ENCODE peak calls at places on chromosomes 7 and 10, in five cellular contexts. One of them, this sample, is unnamed.
A peak's percentile ranks its signal among the peaks of the same experiment; 100 is the strongest.

GRCh38 chr7:156179872-156180390 is 367.7 kb upstream of the SHH start:
- DNase-seq in neural progenitor cell: no peak
- DNase-seq in astrocyte of the spinal cord: no peak
- DNase-seq in pancreas: no peak
- DNase-seq in endodermal cell: peak; percentile 10
- DNase-seq in this sample: no peak

GRCh38 chr10:7184660-7185366 is 226.0 kb downstream of the SFMBT2 start:
- DNase-seq in neural progenitor cell: no peak
- DNase-seq in astrocyte of the spinal cord: no peak
- DNase-seq in pancreas: no peak
- DNase-seq in endodermal cell: no peak
- DNase-seq in this sample: no peak

GRCh38 chr7:124077546-124077945 is 44.7 kb upstream of the TMEM229A start:
- DNase-seq in neural progenitor cell: no peak
- DNase-seq in astrocyte of the spinal cord: no peak
- DNase-seq in pancreas: no peak
- DNase-seq in endodermal cell: no peak
- DNase-seq in this sample: no peak

GRCh38 chr7:84705701-84706100 is 481.2 kb downstream of the SEMA3D start:
- DNase-seq in neural progenitor cell: no peak
- DNase-seq in astrocyte of the spinal cord: no peak
- DNase-seq in pancreas: no peak
- DNase-seq in endodermal cell: no peak
- DNase-seq in this sample: no peak

GRCh38 chr10:118594392-118595063 is 920 bp downstream of the PRLHR start:
- DNase-seq in neural progenitor cell: peak; percentile 99
- DNase-seq in astrocyte of the spinal cord: peak; percentile 22
- DNase-seq in pancreas: peak; percentile 52
- DNase-seq in endodermal cell: peak; percentile 98
- DNase-seq in this sample: peak; percentile 25

GRCh38 chr10:132460691-132461090 is 63.7 kb downstream of the PWWP2B start:
- DNase-seq in neural progenitor cell: no peak
- DNase-seq in astrocyte of the spinal cord: no peak
- DNase-seq in pancreas: no peak
- DNase-seq in endodermal cell: peak; percentile 41
- DNase-seq in this sample: no peak

GRCh38 chr10:14074062-14074884 is 256.5 kb downstream of the FRMD4A start:
- DNase-seq in neural progenitor cell: no peak
- DNase-seq in astrocyte of the spinal cord: peak; percentile 98
- DNase-seq in pancreas: peak; percentile 85
- DNase-seq in endodermal cell: no peak
- DNase-seq in this sample: peak; percentile 88

GRCh38 chr7:7529328-7529727 is 6.3 kb downstream of the COL28A1 start:
- DNase-seq in neural progenitor cell: no peak
- DNase-seq in astrocyte of the spinal cord: no peak
- DNase-seq in pancreas: no peak
- DNase-seq in endodermal cell: no peak
- DNase-seq in this sample: no peak

GRCh38 chr7:97733276-97734206 is 1.7 kb downstream of the TAC1 start:
- DNase-seq in neural progenitor cell: peak; percentile 76
- DNase-seq in astrocyte of the spinal cord: no peak
- DNase-seq in pancreas: peak; percentile 8
- DNase-seq in endodermal cell: peak; percentile 83
- DNase-seq in this sample: no peak

GRCh38 chr7:152678133-152678645 is 2.2 kb upstream of the XRCC2 start:
- DNase-seq in neural progenitor cell: no peak
- DNase-seq in astrocyte of the spinal cord: no peak
- DNase-seq in pancreas: no peak
- DNase-seq in endodermal cell: no peak
- DNase-seq in this sample: no peak

GRCh38 chr7:27160546-27161213 is 4.2 kb upstream of the HOXA7 start:
- DNase-seq in neural progenitor cell: peak; percentile 94
- DNase-seq in astrocyte of the spinal cord: peak; percentile 86
- DNase-seq in pancreas: peak; percentile 86
- DNase-seq in endodermal cell: peak; percentile 96
- DNase-seq in this sample: peak; percentile 87

GRCh38 chr7:36526720-36527548 is 137.3 kb downstream of the ANLN start:
- DNase-seq in neural progenitor cell: no peak
- DNase-seq in astrocyte of the spinal cord: peak; percentile 64
- DNase-seq in pancreas: no peak
- DNase-seq in endodermal cell: no peak
- DNase-seq in this sample: peak; percentile 42

GRCh38 chr10:69303632-69304035 is 25.3 kb downstream of the HK1 start:
- DNase-seq in neural progenitor cell: no peak
- DNase-seq in astrocyte of the spinal cord: no peak
- DNase-seq in pancreas: no peak
- DNase-seq in endodermal cell: no peak
- DNase-seq in this sample: no peak

GRCh38 chr10:30371954-30372353 is 22.9 kb upstream of the MTPAP start:
- DNase-seq in neural progenitor cell: no peak
- DNase-seq in astrocyte of the spinal cord: peak; percentile 26
- DNase-seq in pancreas: no peak
- DNase-seq in endodermal cell: no peak
- DNase-seq in this sample: no peak

GRCh38 chr7:35465791-35466336 is 212.0 kb upstream of the TBX20 start:
- DNase-seq in neural progenitor cell: no peak
- DNase-seq in astrocyte of the spinal cord: no peak
- DNase-seq in pancreas: peak; percentile 29
- DNase-seq in endodermal cell: no peak
- DNase-seq in this sample: no peak

GRCh38 chr10:79018591-79019011 is 50.2 kb upstream of the ZMIZ1 start:
- DNase-seq in neural progenitor cell: no peak
- DNase-seq in astrocyte of the spinal cord: no peak
- DNase-seq in pancreas: no peak
- DNase-seq in endodermal cell: no peak
- DNase-seq in this sample: no peak

GRCh38 chr7:47550788-47551470 is 31.0 kb downstream of the TNS3 start:
- DNase-seq in neural progenitor cell: no peak
- DNase-seq in astrocyte of the spinal cord: no peak
- DNase-seq in pancreas: no peak
- DNase-seq in endodermal cell: no peak
- DNase-seq in this sample: no peak

GRCh38 chr7:10212664-10213063 is 761.0 kb upstream of the PHF14 start:
- DNase-seq in neural progenitor cell: no peak
- DNase-seq in astrocyte of the spinal cord: no peak
- DNase-seq in pancreas: no peak
- DNase-seq in endodermal cell: no peak
- DNase-seq in this sample: no peak

GRCh38 chr10:48400129-48400849 is 93.8 kb downstream of the MAPK8 start:
- DNase-seq in neural progenitor cell: no peak
- DNase-seq in astrocyte of the spinal cord: peak; percentile 39
- DNase-seq in pancreas: no peak
- DNase-seq in endodermal cell: no peak
- DNase-seq in this sample: no peak

GRCh38 chr10:52334595-52334994 is 20.5 kb downstream of the DKK1 start:
- DNase-seq in neural progenitor cell: no peak
- DNase-seq in astrocyte of the spinal cord: peak; percentile 52
- DNase-seq in pancreas: no peak
- DNase-seq in endodermal cell: no peak
- DNase-seq in this sample: peak; percentile 82

GRCh38 chr7:71488308-71488707 is 356.4 kb downstream of the GALNT17 start:
- DNase-seq in neural progenitor cell: no peak
- DNase-seq in astrocyte of the spinal cord: peak; percentile 63
- DNase-seq in pancreas: no peak
- DNase-seq in endodermal cell: no peak
- DNase-seq in this sample: no peak

GRCh38 chr7:28700790-28701203 is 257.3 kb downstream of the TRIL start:
- DNase-seq in neural progenitor cell: no peak
- DNase-seq in astrocyte of the spinal cord: peak; percentile 26
- DNase-seq in pancreas: no peak
- DNase-seq in endodermal cell: no peak
- DNase-seq in this sample: peak; percentile 42

GRCh38 chr10:119494224-119495060 is 48.1 kb downstream of the RGS10 start:
- DNase-seq in neural progenitor cell: no peak
- DNase-seq in astrocyte of the spinal cord: no peak
- DNase-seq in pancreas: no peak
- DNase-seq in endodermal cell: no peak
- DNase-seq in this sample: no peak

GRCh38 chr10:103053659-103054581 is 135.8 kb downstream of the CNNM2 start:
- DNase-seq in neural progenitor cell: peak; percentile 78
- DNase-seq in astrocyte of the spinal cord: peak; percentile 79
- DNase-seq in pancreas: peak; percentile 25
- DNase-seq in endodermal cell: peak; percentile 85
- DNase-seq in this sample: peak; percentile 41

GRCh38 chr10:73404690-73405089 is 9.2 kb downstream of the ANXA7 start:
- DNase-seq in neural progenitor cell: no peak
- DNase-seq in astrocyte of the spinal cord: no peak
- DNase-seq in pancreas: no peak
- DNase-seq in endodermal cell: no peak
- DNase-seq in this sample: no peak

GRCh38 chr10:12843296-12843945 is 158.1 kb downstream of the CCDC3 start:
- DNase-seq in neural progenitor cell: no peak
- DNase-seq in astrocyte of the spinal cord: no peak
- DNase-seq in pancreas: no peak
- DNase-seq in endodermal cell: peak; percentile 29
- DNase-seq in this sample: no peak

GRCh38 chr10:12842310-12842709 is 159.2 kb downstream of the CCDC3 start:
- DNase-seq in neural progenitor cell: no peak
- DNase-seq in astrocyte of the spinal cord: no peak
- DNase-seq in pancreas: no peak
- DNase-seq in endodermal cell: no peak
- DNase-seq in this sample: no peak

GRCh38 chr10:12847361-12847975 is 154.0 kb downstream of the CCDC3 start:
- DNase-seq in neural progenitor cell: peak; percentile 74
- DNase-seq in astrocyte of the spinal cord: no peak
- DNase-seq in pancreas: no peak
- DNase-seq in endodermal cell: peak; percentile 95
- DNase-seq in this sample: peak; percentile 67

GRCh38 chr10:12846718-12847117 is 154.8 kb downstream of the CCDC3 start:
- DNase-seq in neural progenitor cell: no peak
- DNase-seq in astrocyte of the spinal cord: no peak
- DNase-seq in pancreas: no peak
- DNase-seq in endodermal cell: no peak
- DNase-seq in this sample: no peak

GRCh38 chr10:12844796-12845524 is 156.6 kb downstream of the CCDC3 start:
- DNase-seq in neural progenitor cell: no peak
- DNase-seq in astrocyte of the spinal cord: peak; percentile 90
- DNase-seq in pancreas: no peak
- DNase-seq in endodermal cell: no peak
- DNase-seq in this sample: peak; percentile 69
- H3K4me3 ChIP-seq in neural progenitor cell: no peak overlapping the region
- H3K4me3 ChIP-seq in astrocyte of the spinal cord: no peak overlapping the region
- H3K4me3 ChIP-seq in pancreas: no peak overlapping the region
- H3K4me3 ChIP-seq in endodermal cell: no peak overlapping the region
- H3K4me3 ChIP-seq in this sample: no peak overlapping the region

DNA sequence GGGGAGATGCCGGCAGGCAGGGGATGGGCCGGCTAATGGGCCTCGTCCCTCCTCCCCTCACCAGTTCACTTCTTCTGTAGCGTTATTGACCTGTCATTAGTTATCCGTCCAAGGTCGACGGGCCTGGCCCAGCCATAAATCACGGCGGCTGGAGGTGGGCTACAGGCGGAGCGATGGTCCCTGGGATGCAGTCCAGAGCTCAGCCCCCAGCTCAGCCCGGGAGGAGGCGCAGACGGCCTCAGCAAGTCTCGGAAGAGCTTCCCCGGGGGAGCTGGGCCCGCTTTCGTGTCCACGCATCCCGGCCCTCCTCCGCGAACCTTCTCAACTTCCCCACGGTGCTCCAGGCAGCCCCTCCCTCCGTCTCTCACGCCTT is 18.6 kb downstream of the POLL start:
- DNase-seq in neural progenitor cell: peak; percentile 64
- DNase-seq in astrocyte of the spinal cord: no peak
- DNase-seq in pancreas: no peak
- DNase-seq in endodermal cell: no peak
- DNase-seq in this sample: no peak
- H3K4me3 ChIP-seq in neural progenitor cell: peak overlapping the region; percentile 53
- H3K4me3 ChIP-seq in astrocyte of the spinal cord: peak overlapping the region; percentile 60
- H3K4me3 ChIP-seq in pancreas: no peak overlapping the region
- H3K4me3 ChIP-seq in endodermal cell: peak overlapping the region; percentile 82
- H3K4me3 ChIP-seq in this sample: peak overlapping the region; percentile 58

DNA sequence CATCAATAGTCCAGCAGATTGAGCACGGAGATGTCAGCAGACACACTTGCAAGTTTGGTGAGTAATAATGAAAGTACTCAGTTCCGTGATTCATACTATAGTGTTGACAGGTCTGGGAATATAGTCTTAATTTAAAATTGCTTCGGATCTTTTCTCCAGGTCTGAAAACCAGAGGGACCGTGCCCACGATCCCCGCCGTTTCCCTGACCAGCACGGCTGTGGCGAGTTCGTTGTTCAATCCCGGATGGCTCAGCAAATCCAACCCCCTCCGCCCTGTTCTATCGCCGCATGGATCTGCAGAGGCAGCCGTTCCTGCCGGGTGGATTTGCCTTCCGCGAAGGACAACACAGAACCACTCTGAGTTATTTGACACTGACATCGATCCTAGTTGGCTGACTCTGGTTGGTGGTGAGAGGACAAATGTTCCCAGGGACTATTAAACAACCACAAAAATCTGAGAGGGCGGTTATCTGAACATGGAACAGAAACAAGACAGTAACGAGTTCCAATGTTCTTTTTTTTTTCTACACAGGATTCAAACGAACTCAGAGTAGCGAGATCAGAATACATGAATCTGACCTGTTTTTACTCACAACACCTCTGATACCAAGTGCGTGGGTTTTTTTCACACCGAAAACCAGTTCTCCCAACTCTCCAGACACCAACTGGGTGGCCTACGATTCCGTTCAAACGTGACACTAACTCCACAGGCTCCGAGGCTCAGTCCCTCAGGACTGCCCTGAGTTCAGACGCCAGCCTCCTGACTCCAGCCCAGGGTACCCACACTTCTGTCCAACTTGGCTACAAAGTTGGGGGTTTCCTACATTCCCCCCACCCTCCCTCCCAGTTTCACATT is 52.7 kb downstream of the RBM17 start:
- DNase-seq in neural progenitor cell: no peak
- DNase-seq in astrocyte of the spinal cord: peak; percentile 87
- DNase-seq in pancreas: peak; percentile 40
- DNase-seq in endodermal cell: no peak
- DNase-seq in this sample: no peak
- H3K4me3 ChIP-seq in neural progenitor cell: no peak overlapping the region
- H3K4me3 ChIP-seq in astrocyte of the spinal cord: peak overlapping the region; percentile 37
- H3K4me3 ChIP-seq in pancreas: peak overlapping the region; percentile 28
- H3K4me3 ChIP-seq in endodermal cell: no peak overlapping the region
- H3K4me3 ChIP-seq in this sample: no peak overlapping the region

DNA sequence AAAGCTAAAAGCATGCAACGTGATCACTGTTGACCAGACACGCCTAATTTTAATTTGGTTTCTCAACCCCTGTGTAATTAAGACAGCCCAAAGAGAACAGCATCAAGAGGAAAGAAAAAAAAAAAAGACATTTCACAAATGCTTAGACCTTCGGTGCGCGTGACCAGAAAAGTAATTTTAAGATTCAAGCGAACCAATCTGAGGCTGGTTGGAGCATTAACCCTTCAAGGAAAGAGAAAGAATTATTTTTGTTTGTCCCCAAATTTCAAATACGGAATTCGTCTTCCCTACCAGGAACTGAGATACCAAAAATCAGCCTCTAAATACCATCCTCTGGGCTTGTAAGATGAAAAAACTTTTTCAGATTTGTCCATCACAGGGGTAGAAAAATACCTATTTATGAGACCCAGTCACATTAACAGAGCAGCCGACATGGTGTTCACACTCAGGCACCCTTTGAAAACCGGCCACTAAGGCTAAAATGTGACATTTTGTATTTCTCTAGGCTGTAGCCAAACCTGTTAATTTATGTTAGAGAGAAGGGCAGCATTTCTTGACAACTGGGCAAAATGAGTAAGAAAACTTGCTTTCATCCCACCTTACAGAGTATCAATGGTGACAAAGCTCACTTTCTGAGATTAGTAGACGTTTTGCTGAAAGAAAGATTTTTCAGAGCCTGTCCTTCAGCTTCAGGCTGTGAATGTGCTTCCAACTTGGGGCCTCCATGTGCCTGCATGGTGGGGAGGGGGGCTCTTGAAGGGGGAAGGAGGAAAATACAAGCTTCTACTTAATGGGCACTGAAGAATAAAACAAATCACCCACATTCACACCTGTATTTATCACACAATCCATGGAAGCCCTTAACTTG is 179.9 kb upstream of the KLF14 start:
- DNase-seq in neural progenitor cell: no peak
- DNase-seq in astrocyte of the spinal cord: no peak
- DNase-seq in pancreas: no peak
- DNase-seq in endodermal cell: no peak
- DNase-seq in this sample: peak; percentile 13
- H3K4me3 ChIP-seq in neural progenitor cell: no peak overlapping the region
- H3K4me3 ChIP-seq in astrocyte of the spinal cord: peak overlapping the region; percentile 62
- H3K4me3 ChIP-seq in pancreas: no peak overlapping the region
- H3K4me3 ChIP-seq in endodermal cell: no peak overlapping the region
- H3K4me3 ChIP-seq in this sample: peak overlapping the region; percentile 60